ENCODE peak calls at places on chromosomes 12 and 14, in six cellular contexts. F, K, M, A, O and H are unnamed samples.
A peak's percentile ranks its signal among the peaks of the same experiment; 100 is the strongest.

GRCh38 chr14:73965206-73965605 is 15.1 kb downstream of the COQ6 start:
- DNase-seq in F (no peak), K (no peak), M (no peak), A (no peak), O (no peak), H (no peak)

GRCh38 chr12:116687888-116688287 is 50.0 kb downstream of the SPRING1 start:
- DNase-seq in F (peak; percentile 67), K (peak; percentile 92), M (no peak), A (peak; percentile 60), O (peak; percentile 5), H (peak; percentile 28)

GRCh38 chr12:130953783-130954543 is at the start of gene ADGRD1:
- DNase-seq in F (no peak), K (no peak), M (peak; percentile 3), A (no peak), O (no peak), H (no peak)

GRCh38 chr14:74083784-74084276 is 423 bp downstream of the ALDH6A1 start:
- DNase-seq in F (no peak), K (peak; percentile 28), M (no peak), A (no peak), O (no peak), H (no peak)

GRCh38 chr12:109115758-109116610 is at the start of gene ACACB:
- DNase-seq in F (peak; percentile 62), K (no peak), M (no peak), A (no peak), O (no peak), H (no peak)

GRCh38 chr14:67285876-67286452 is 44.7 kb downstream of the PALS1 start:
- DNase-seq in F (peak; percentile 29), K (no peak), M (peak; percentile 64), A (peak; percentile 39), O (peak; percentile 44), H (peak; percentile 39)

GRCh38 chr14:23402296-23403138 is 5.6 kb downstream of the MYH6 start:
- DNase-seq in F (no peak), K (peak; percentile 58), M (no peak), A (no peak), O (no peak), H (no peak)

GRCh38 chr14:37594916-37595808 is at the start of the genes FOXA1 and TTC6:
- DNase-seq in F (peak; percentile 40), K (peak; percentile 81), M (peak; percentile 24), A (peak; percentile 31), O (peak; percentile 12), H (no peak)

GRCh38 chr12:45745861-45746277 is 16.4 kb downstream of the ARID2 start:
- DNase-seq in F (peak; percentile 39), K (no peak), M (peak; percentile 46), A (no peak), O (peak; percentile 12), H (peak; percentile 22)

DNA sequence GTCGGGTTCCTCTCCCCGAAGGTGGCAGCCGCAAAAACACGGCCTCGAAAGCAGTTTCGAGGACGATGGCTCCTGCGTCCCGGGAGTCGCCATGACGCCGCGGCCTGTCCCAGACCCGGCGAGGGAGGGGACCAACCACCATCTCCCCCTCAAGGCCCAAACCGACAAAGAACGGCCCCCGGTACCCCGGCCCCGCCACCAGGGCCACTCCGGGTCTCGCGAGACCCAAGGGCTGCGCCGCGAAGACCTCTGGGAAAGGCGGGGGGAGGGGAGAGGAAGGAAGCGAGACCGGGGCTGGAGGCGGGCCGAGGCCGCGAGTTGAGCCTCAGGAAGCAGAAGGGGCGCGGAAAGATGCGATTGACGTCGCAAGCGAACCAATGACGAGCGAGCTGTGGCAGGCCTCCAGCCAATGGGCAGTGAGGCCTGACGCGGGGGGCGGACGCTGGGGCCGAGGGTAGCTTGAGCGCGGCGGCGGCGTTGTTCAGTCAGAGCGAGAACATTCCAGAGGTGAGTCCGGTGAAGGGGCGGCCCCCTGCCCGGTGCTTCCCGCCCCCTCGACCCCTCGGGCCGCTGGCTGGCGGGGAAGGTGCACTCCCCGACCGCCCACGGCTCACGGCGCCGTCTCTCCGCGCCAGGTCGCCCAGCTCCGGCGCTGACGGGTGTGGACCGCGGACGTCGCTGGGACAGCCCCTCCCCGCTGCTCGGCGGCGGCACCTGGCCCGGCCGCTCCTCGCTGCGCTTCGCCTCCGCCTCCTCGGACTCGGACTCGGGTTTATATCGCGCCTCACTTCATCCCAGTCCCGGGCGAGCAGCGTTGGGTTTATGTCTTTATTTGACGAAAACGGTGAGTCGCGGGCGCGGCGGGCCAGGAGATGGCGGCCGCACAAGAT is at the start of gene EIF5:
- DNase-seq in F (peak; percentile 99), K (peak; percentile 98), M (peak; percentile 98), A (peak; percentile 96), O (peak; percentile 96), H (peak; percentile 99)
- H2AFZ ChIP-seq in F (peak within 1 kb of the TSS; percentile 56), K (no peak within 1 kb of the TSS), M (peak within 1 kb of the TSS; percentile 97), A (no peak within 1 kb of the TSS), O (peak within 1 kb of the TSS; percentile 79), H (peak within 1 kb of the TSS; percentile 82)

DNA sequence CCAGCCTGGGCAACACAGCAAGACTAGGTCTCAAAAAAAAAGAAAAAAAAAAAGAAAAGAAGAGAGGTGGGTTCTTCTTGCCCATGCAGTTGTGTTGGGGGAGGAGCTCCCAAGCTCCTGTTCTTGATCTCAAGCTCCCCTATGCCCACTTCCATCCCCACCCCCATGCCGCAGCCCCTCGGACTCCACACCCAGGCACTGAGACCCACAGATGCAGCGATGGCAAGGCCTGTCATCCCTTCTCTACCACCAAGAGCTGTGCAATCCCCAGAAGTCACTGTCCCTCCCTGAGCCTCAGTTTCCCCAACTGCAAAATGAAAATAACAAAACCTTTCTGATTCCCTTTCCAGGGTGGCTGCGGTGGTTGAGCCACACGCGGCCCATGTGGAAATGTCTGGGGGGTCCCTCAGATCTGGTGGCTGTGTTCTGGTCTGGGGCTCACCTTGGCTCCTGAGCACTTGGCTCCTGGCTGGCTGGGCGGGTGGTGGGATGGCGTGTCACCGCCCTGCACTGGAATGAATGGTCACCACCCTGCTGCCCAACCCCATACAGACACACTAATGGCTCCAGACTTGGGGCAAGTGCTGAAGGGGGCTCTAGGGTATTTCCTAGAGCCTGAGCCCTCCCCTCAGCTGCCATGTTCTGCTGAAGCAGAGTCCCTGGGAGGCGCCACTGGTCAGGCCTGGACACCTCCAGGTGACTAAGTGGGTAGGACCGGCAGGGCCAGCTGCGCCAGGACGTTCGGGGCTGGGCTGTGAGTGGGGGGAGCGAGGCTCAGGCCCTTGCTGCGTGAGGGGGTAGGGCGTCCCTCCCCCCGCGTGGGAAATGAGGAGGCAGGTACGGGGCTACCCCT is 22.5 kb upstream of the KIF26A start:
- DNase-seq in F (peak; percentile 27), K (peak; percentile 43), M (no peak), A (no peak), O (no peak), H (no peak)
- H2AFZ ChIP-seq in F (no peak overlapping the region), K (no peak overlapping the region), M (no peak overlapping the region), A (no peak overlapping the region), O (no peak overlapping the region), H (no peak overlapping the region)

GRCh38 chr12:69999561-69999960 is 174.5 kb downstream of the MYRFL start:
- DNase-seq in F (no peak), K (no peak), M (no peak), A (no peak), O (no peak), H (no peak)

GRCh38 chr12:70006619-70006973 is 181.6 kb downstream of the MYRFL start:
- DNase-seq in F (no peak), K (no peak), M (no peak), A (no peak), O (no peak), H (no peak)

GRCh38 chr12:70002097-70002911 is 177.3 kb downstream of the MYRFL start:
- DNase-seq in F (no peak), K (no peak), M (no peak), A (no peak), O (no peak), H (no peak)

GRCh38 chr12:70005864-70006618 is 181.0 kb downstream of the MYRFL start:
- DNase-seq in F (no peak), K (no peak), M (no peak), A (no peak), O (no peak), H (no peak)

DNA sequence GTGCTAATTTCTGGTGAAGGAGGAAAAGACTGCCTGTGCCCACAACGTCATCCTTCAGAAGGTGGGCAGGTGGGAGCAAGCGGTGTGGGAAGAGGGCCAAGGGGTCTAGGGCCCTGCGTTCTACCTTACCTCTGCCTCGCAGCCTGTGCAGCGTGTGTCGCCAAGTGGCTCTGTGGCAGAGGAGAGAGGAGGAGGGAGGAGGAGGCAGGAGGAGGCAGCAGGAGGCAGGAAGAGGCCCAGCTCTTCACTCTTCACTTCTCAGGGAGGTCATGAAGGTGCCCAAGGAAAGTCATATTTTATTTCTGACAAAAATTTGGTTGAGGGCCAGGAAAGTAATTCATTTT is 177.9 kb downstream of the MYRFL start:
- DNase-seq in F (no peak), K (no peak), M (no peak), A (no peak), O (no peak), H (no peak)
- H2AFZ ChIP-seq in F (no peak overlapping the region), K (no peak overlapping the region), M (peak overlapping the region; percentile 26), A (no peak overlapping the region), O (no peak overlapping the region), H (no peak overlapping the region)

GRCh38 chr14:42633504-42634095 is 1026.9 kb downstream of the LRFN5 start:
- DNase-seq in F (no peak), K (no peak), M (no peak), A (no peak), O (no peak), H (no peak)
- H2AFZ ChIP-seq in F (no peak overlapping the region), K (no peak overlapping the region), M (no peak overlapping the region), A (no peak overlapping the region), O (no peak overlapping the region), H (no peak overlapping the region)

GRCh38 chr14:39203659-39204606 is 28.9 kb downstream of the PNN start:
- DNase-seq in F (no peak), K (peak; percentile 71), M (no peak), A (peak; percentile 27), O (no peak), H (no peak)
- H2AFZ ChIP-seq in F (no peak overlapping the region), K (no peak overlapping the region), M (no peak overlapping the region), A (no peak overlapping the region), O (no peak overlapping the region), H (peak overlapping the region; percentile 62)

DNA sequence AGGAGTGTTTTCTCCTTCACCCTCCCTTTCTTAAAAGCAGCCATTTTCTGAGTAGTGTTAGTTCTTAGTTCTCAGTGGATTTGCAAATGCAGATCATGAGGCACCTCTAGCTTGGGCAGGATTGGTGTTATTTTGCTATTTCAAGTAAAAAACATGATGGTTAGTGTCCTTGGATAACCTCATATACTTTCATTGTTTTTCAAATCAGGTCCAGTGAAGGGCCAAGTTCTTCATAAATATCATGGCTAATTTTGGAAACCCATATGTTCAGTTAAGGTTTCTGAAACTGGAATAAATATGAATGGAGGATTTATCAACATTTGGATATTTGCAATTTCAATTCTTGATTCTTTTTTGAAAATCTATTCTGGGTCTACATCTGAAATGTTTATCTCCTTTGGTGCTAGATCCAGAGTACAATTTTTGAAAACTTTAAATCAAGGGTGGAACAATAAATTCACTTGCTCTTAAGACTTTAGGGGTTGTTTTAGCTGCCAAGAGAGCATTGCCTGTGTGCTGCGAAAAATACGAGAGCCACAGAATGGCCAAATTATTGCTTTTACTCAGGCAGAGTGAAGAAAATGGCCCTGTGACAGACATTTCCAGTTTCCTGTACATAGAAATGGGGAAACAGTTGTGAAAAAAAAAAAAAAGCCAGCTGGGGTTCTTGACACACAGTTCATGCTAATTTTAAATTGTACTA is 104.6 kb downstream of the BICD1 start:
- DNase-seq in F (no peak), K (no peak), M (no peak), A (no peak), O (no peak), H (no peak)
- H2AFZ ChIP-seq in F (no peak overlapping the region), K (no peak overlapping the region), M (no peak overlapping the region), A (no peak overlapping the region), O (no peak overlapping the region), H (no peak overlapping the region)

GRCh38 chr12:12319501-12320322 is 30.3 kb downstream of the MANSC1 start:
- DNase-seq in F (no peak), K (no peak), M (no peak), A (no peak), O (peak; percentile 39), H (no peak)
- H2AFZ ChIP-seq in F (no peak overlapping the region), K (no peak overlapping the region), M (peak overlapping the region; percentile 59), A (no peak overlapping the region), O (peak overlapping the region; percentile 57), H (peak overlapping the region; percentile 55)